ENCODE peak calls at places on chromosomes 2 and 18, in nine cellular contexts. H is CD4-positive, CD25-positive, alpha-beta regulatory T cell; L is GOT3; Q is RPMI7951; J is NCI-H774; Y is GM19239; X is esophagus squamous epithelium; C is stimulated activated CD4-positive, alpha-beta T cell treated with anti-CD3 and anti-CD28 coated beads, Interleukin-15, amount 100 ng/mL, for 1 hour; Z is upper lobe of right lung. K is an unnamed sample.

GRCh38 chr2:238225911-238226697 is 13.7 kb downstream of the HES6 start:
- DNase-seq in Y (no peak), Q (no peak), C (no peak), L (no peak), H (no peak), Z (no peak), J (no peak), X (no peak), K (no peak)

GRCh38 chr2:64975232-64975791 is 13.9 kb upstream of the SLC1A4 start:
- DNase-seq in C (no peak), Z (no peak), Q (peak), J (no peak), H (no peak), X (no peak), Y (no peak), L (peak), K (no peak)

GRCh38 chr2:86302320-86302719 is 35.1 kb downstream of the REEP1 start:
- DNase-seq in C (no peak), L (no peak), Z (no peak), Q (peak), Y (no peak), X (no peak), H (no peak), J (no peak), K (no peak)

GRCh38 chr18:63953811-63954210 is 4.7 kb downstream of the HMSD start:
- DNase-seq in J (no peak), Z (no peak), Q (peak), X (no peak), Y (no peak), H (no peak), L (no peak), C (no peak), K (no peak)

GRCh38 chr2:26607698-26608097 is 33.5 kb downstream of the CIB4 start:
- DNase-seq in Y (no peak), X (no peak), Q (no peak), C (no peak), L (no peak), H (no peak), J (no peak), Z (peak), K (no peak)

GRCh38 chr2:26246818-26247217 is 2.1 kb downstream of the HADHB start:
- DNase-seq in L (peak), Y (no peak), X (no peak), Z (no peak), Q (peak), C (no peak), H (peak), J (no peak), K (no peak)

GRCh38 chr2:31171142-31171541 is 32.9 kb upstream of the GALNT14 start:
- DNase-seq in H (no peak), Y (no peak), J (no peak), Z (no peak), Q (no peak), L (no peak), C (no peak), X (no peak), K (no peak)

GRCh38 chr2:146754606-146755005 is 1090.2 kb upstream of the ACVR2A start:
- DNase-seq in L (no peak), C (no peak), J (no peak), Z (no peak), H (no peak), Q (no peak), Y (no peak), X (no peak), K (no peak)

GRCh38 chr2:54503192-54503591 is 47.1 kb downstream of the SPTBN1 start:
- DNase-seq in H (peak), L (no peak), Y (peak), J (no peak), Z (no peak), C (no peak), X (no peak), Q (peak), K (no peak)

GRCh38 chr2:227106845-227107759 is 56.9 kb downstream of the COL4A4 start:
- DNase-seq in Q (peak), J (peak), Z (no peak), H (peak), C (no peak), Y (no peak), L (peak), X (no peak), K (no peak)

GRCh38 chr2:85435220-85435958 is 16.9 kb downstream of the SH2D6 start:
- DNase-seq in Z (peak), Q (no peak), H (no peak), C (no peak), L (no peak), X (no peak), Y (no peak), J (no peak), K (no peak)

K was measured in cerebellar nuclear complex.